ENCODE peak calls at places on chromosomes 3 and 15, in five cellular contexts. Y is MM.1S, E is GM23248, X is GM12878, N is body of pancreas. B is an unnamed sample.

GRCh38 chr3:170765419-170766078 is 104.4 kb downstream of the RPL22L1 start:
- DNase-seq in N (no peak), Y (no peak), X (no peak), E (peak; percentile 52), B (no peak)

GRCh38 chr15:23447107-23447500 is at the start of gene GOLGA6L2:
- DNase-seq in X (no peak), Y (no peak), N (no peak), E (peak; percentile 8), B (peak; percentile 8)

GRCh38 chr15:77001966-77002365 is 7.0 kb downstream of the PSTPIP1 start:
- DNase-seq in X (no peak), E (no peak), N (no peak), Y (no peak), B (no peak)

GRCh38 chr3:129182390-129183180 is 1.1 kb downstream of the CNBP start:
- DNase-seq in N (no peak), E (peak; percentile 67), X (no peak), Y (no peak), B (peak; percentile 51)

GRCh38 chr3:160677459-160677901 is 520 bp downstream of the ARL14 start:
- DNase-seq in E (peak; percentile 49), X (no peak), N (peak; percentile 25), Y (no peak), B (no peak)

GRCh38 chr15:77494073-77494472 is 73.4 kb downstream of the HMG20A start:
- DNase-seq in Y (no peak), E (no peak), N (no peak), X (no peak), B (no peak)

GRCh38 chr15:67839358-67839928 is 402 bp downstream of the RNU6-1 start:
- DNase-seq in E (peak; percentile 69), Y (peak; percentile 58), X (no peak), N (no peak), B (peak; percentile 66)

GRCh38 chr3:55128201-55128870 is 200.5 kb upstream of the LRTM1 start:
- DNase-seq in E (peak; percentile 82), N (peak; percentile 6), Y (no peak), X (no peak), B (no peak)

GRCh38 chr3:142209655-142210054 is 15.7 kb downstream of the GK5 start:
- DNase-seq in E (peak; percentile 97), X (no peak), N (no peak), Y (no peak), B (no peak)

GRCh38 chr3:89107461-89108035 is at the start of gene EPHA3:
- DNase-seq in X (no peak), Y (peak; percentile 61), N (peak; percentile 73), E (peak; percentile 57), B (no peak)

GRCh38 chr3:71784914-71785593 is at the start of gene PROK2:
- DNase-seq in X (no peak), E (peak; percentile 49), Y (no peak), N (peak; percentile 15), B (no peak)

GRCh38 chr3:55364426-55364825 is 122.7 kb downstream of the WNT5A start:
- DNase-seq in X (no peak), E (peak; percentile 69), Y (no peak), N (no peak), B (no peak)

GRCh38 chr15:75161788-75162414 is 39.8 kb upstream of the C15orf39 start:
- DNase-seq in X (no peak), Y (no peak), N (no peak), E (peak; percentile 64), B (no peak)

GRCh38 chr3:189170559-189170958 is 1.2 kb upstream of the TPRG1 start:
- DNase-seq in X (no peak), E (no peak), N (peak; percentile 22), Y (no peak), B (no peak)

GRCh38 chr3:58085616-58086015 is 77.4 kb downstream of the FLNB start:
- DNase-seq in E (no peak), Y (peak; percentile 14), N (no peak), X (no peak), B (no peak)

GRCh38 chr15:25342629-25343028 is 96.2 kb downstream of the UBE3A start:
- DNase-seq in N (no peak), E (no peak), Y (no peak), X (no peak), B (peak; percentile 22)

GRCh38 chr3:157429703-157430102 is 6.9 kb upstream of the PTX3 start:
- DNase-seq in E (peak; percentile 71), X (no peak), N (no peak), Y (peak; percentile 79), B (no peak)

GRCh38 chr15:73515520-73515919 is 72.6 kb downstream of the REC114 start:
- DNase-seq in N (no peak), X (no peak), E (no peak), Y (no peak), B (no peak)

GRCh38 chr3:102353804-102354203 is 81.0 kb upstream of the ZPLD1 start:
- DNase-seq in Y (no peak), X (no peak), E (no peak), N (no peak), B (no peak)

GRCh38 chr15:92829875-92830274 is 70.2 kb upstream of the CHD2 start:
- DNase-seq in Y (no peak), X (no peak), N (no peak), E (no peak), B (no peak)

GRCh38 chr15:99476413-99477222 is 89.2 kb upstream of the MEF2A start:
- DNase-seq in N (peak; percentile 25), X (no peak), Y (no peak), E (peak; percentile 99), B (peak; percentile 9)

GRCh38 chr3:11613851-11614491 is 29.7 kb downstream of the VGLL4 start:
- DNase-seq in N (no peak), E (peak; percentile 58), X (no peak), Y (no peak), B (no peak)

GRCh38 chr3:53709856-53710674 is 136.2 kb downstream of the CHDH start:
- DNase-seq in Y (peak; percentile 67), E (peak; percentile 82), X (no peak), N (peak; percentile 77), B (peak; percentile 59)

GRCh38 chr3:50502225-50502583 is 1.2 kb downstream of the CACNA2D2 start:
- DNase-seq in N (no peak), E (no peak), X (no peak), Y (no peak), B (no peak)

GRCh38 chr3:177646749-177647148 is 449.5 kb upstream of the TBL1XR1 start:
- DNase-seq in X (no peak), E (no peak), N (no peak), Y (no peak), B (peak; percentile 8)

GRCh38 chr3:125428216-125428830 is 53.2 kb upstream of the ZNF148 start:
- DNase-seq in X (no peak), Y (no peak), N (no peak), E (no peak), B (no peak)

GRCh38 chr15:39438260-39438659 is 142.6 kb upstream of the THBS1 start:
- DNase-seq in N (no peak), X (no peak), E (no peak), Y (no peak), B (no peak)

GRCh38 chr3:58683001-58683845 is 16.6 kb upstream of the FAM3D start:
- DNase-seq in E (peak; percentile 44), N (no peak), X (peak; percentile 42), Y (peak; percentile 20), B (no peak)

DNA sequence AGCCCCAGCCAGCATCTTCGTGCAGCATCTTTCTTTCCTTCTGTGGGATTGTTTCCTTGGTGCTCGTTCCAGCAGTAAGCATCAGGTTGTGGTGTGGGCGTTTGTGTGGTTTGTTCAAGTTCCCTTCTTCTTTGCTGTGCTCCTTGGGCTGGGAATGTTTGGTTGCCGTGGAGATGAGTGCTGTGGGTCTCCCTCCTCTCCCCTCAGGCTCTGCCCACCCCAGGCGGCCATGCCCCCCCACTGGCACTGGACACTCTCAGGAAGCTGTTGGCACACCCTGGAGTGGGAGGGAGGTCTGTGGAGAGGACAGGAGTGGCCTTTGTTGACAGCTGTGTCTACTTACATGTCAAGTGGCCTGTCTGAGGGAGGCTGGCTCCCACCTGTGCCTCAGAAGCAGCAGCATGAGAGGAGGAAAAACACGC is 46.5 kb upstream of the SACM1L start:
- DNase-seq in N (no peak), Y (no peak), X (no peak), E (peak; percentile 45), B (no peak)
- H3K27ac ChIP-seq in N (no peak overlapping the region), Y (no peak overlapping the region), X (no peak overlapping the region), E (peak overlapping the region; percentile 99), B (no peak overlapping the region)

GRCh38 chr15:64501396-64501716 is 41.0 kb downstream of the ZNF609 start:
- DNase-seq in Y (no peak), E (no peak), X (no peak), N (no peak), B (no peak)

GRCh38 chr15:64503640-64504039 is 43.3 kb downstream of the ZNF609 start:
- DNase-seq in Y (no peak), X (no peak), E (no peak), N (no peak), B (peak; percentile 14)

GRCh38 chr15:64503197-64503596 is 42.8 kb downstream of the ZNF609 start:
- DNase-seq in X (no peak), Y (no peak), E (peak; percentile 59), N (no peak), B (peak; percentile 5)

GRCh38 chr15:64500695-64501395 is 40.5 kb downstream of the ZNF609 start:
- DNase-seq in E (no peak), Y (no peak), N (no peak), X (no peak), B (no peak)

GRCh38 chr15:64502537-64502936 is 42.2 kb downstream of the ZNF609 start:
- DNase-seq in N (no peak), Y (no peak), E (peak; percentile 47), X (no peak), B (no peak)
- H3K27ac ChIP-seq in N (peak overlapping the region; percentile 56), Y (no peak overlapping the region), E (peak overlapping the region; percentile 68), X (peak overlapping the region; percentile 36), B (no peak overlapping the region)

GRCh38 chr3:145450018-145450682 is 710.8 kb downstream of the PLOD2 start:
- DNase-seq in E (no peak), X (no peak), Y (no peak), N (no peak), B (no peak)
- H3K27ac ChIP-seq in E (no peak overlapping the region), X (no peak overlapping the region), Y (no peak overlapping the region), N (no peak overlapping the region), B (no peak overlapping the region)

DNA sequence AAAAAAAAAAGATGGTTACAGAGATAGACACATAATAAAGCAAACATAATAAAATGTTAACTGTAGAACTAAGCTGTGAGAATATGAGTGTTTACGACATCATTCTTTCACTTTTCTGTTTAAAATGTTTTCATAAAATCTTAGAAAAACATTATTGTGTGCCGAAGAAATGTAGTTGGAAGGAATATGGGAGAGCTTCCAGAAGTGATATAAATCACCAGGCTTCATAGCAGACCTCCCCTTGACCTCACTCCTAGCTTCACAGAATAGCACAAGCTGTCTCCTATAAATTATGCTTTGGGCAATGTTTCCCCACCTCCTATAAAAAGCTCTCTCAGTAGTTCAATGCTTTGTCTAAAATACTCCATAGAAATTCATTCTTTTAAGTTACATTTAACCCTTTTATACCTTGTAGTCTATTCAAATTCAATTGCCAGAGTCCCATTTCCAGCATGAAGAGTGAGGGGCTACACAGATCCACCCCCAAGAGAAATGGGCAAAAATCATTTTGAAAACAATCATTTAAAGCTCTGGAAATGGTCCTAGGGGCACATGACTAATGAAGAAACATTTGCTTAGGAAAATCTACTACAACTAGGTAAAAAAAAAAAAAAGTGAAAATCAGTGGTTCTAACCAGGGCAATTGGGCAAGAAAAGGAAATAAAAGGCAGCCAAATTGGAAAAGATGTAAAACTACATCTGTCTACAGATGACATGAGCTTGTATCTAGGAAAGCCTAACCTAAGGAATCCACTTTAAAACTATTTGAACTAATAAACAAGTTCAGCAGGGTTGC is 9.6 kb downstream of the IMPG2 start:
- DNase-seq in X (no peak), N (no peak), E (no peak), Y (no peak), B (no peak)
- H3K27ac ChIP-seq in X (no peak overlapping the region), N (no peak overlapping the region), E (no peak overlapping the region), Y (no peak overlapping the region), B (no peak overlapping the region)

B was measured in OCI-LY7.